ENCODE peak calls at places on chromosomes 6 and 20, in five cellular contexts. I is activated T-helper 2 cell treated with anti-CD3 and anti-CD28 coated beads, Interferon-gamma antibody, Interleukin-2, Interleukin-4, amounts not matched to agents 10 μg/mL and 5 μg/mL and 100 μg/mL, durations not matched to agents 14 hours and 24 hours and 36 hours; O is NCI-H1092; P is left ventricle myocardium inferior; N is stimulated activated CD4-positive, alpha-beta T cell treated with anti-CD3 and anti-CD28 coated beads, Interleukin-1b, Interleukin-23, amount 100 ng/mL, for 1 hour. U is an unnamed sample.
A peak's percentile ranks its signal among the peaks of the same experiment; 100 is the strongest.

GRCh38 chr6:162612613-162613012 is 115.0 kb downstream of the PRKN start:
- DNase-seq in I (no peak), P (no peak), O (no peak), N (no peak), U (no peak)

GRCh38 chr20:63062188-63063140 is 55.7 kb upstream of the BHLHE23 start:
- DNase-seq in P (peak; percentile 1), I (no peak), O (no peak), N (no peak), U (no peak)

GRCh38 chr6:13485923-13486557 is 1.4 kb downstream of the GFOD1 start:
- DNase-seq in O (no peak), P (peak; percentile 33), N (peak; percentile 24), I (no peak), U (no peak)

GRCh38 chr6:75842191-75842590 is 93.2 kb downstream of the MYO6 start:
- DNase-seq in P (no peak), I (no peak), N (no peak), O (no peak), U (no peak)

GRCh38 chr20:24146231-24146634 is 157.7 kb upstream of the GGTLC1 start:
- DNase-seq in O (no peak), N (no peak), I (no peak), P (no peak), U (no peak)

GRCh38 chr20:18391686-18392085 is 75.1 kb downstream of the DZANK1 start:
- DNase-seq in P (no peak), O (no peak), I (no peak), N (no peak), U (no peak)

GRCh38 chr6:168180548-168181011 is 101.6 kb upstream of the FRMD1 start:
- DNase-seq in N (no peak), P (no peak), I (no peak), O (no peak), U (no peak)

GRCh38 chr20:57210911-57211280 is 55.5 kb downstream of the BMP7 start:
- DNase-seq in N (no peak), P (no peak), I (no peak), O (no peak), U (no peak)

GRCh38 chr6:137013031-137013430 is 31.7 kb downstream of the IL20RA start:
- DNase-seq in I (no peak), O (no peak), N (no peak), P (no peak), U (no peak)

GRCh38 chr20:62737971-62738881 is 29.6 kb downstream of the NTSR1 start:
- DNase-seq in N (no peak), P (peak; percentile 9), O (no peak), I (no peak), U (no peak)

GRCh38 chr20:56689852-56690485 is 60.9 kb downstream of the TFAP2C start:
- DNase-seq in I (no peak), O (no peak), P (no peak), N (no peak), U (no peak)

GRCh38 chr6:31585531-31585930 is 546 bp upstream of the LST1 start:
- DNase-seq in P (no peak), N (no peak), I (peak; percentile 38), O (no peak), U (no peak)

GRCh38 chr6:166565084-166565651 is 21.3 kb downstream of the RAMACL start:
- DNase-seq in P (peak; percentile 69), N (no peak), I (no peak), O (no peak), U (no peak)

GRCh38 chr6:28124350-28124970 is at the start of gene ZSCAN16:
- DNase-seq in I (peak; percentile 68), N (peak; percentile 62), O (peak; percentile 51), P (peak; percentile 81), U (peak; percentile 10)

GRCh38 chr20:40634891-40635290 is 54.1 kb downstream of the MAFB start:
- DNase-seq in P (no peak), I (no peak), O (no peak), N (no peak), U (no peak)

GRCh38 chr6:62283828-62284411 is 2.1 kb downstream of the KHDRBS2 start:
- DNase-seq in O (no peak), I (no peak), N (no peak), P (no peak), U (no peak)

GRCh38 chr6:86856937-86857563 is 80.3 kb upstream of the HTR1E start:
- DNase-seq in N (peak; percentile 0), P (no peak), I (no peak), O (no peak), U (no peak)

GRCh38 chr6:16626650-16627049 is 134.6 kb downstream of the ATXN1 start:
- DNase-seq in O (no peak), I (no peak), N (no peak), P (no peak), U (no peak)

U was measured in esophagus squamous epithelium.